ENCODE peak calls at places on chromosomes 1 and 21, in five cellular contexts. A, Y, V, B and W are unnamed samples.

GRCh38 chr21:28325618-28326017 is 667.1 kb downstream of the LTN1 start:
- DNase-seq in Y (no peak), B (no peak), V (peak; percentile 0), A (no peak), W (no peak)

GRCh38 chr21:46229133-46229922 is 754 bp upstream of the LSS start:
- DNase-seq in Y (no peak), B (peak; percentile 80), A (peak; percentile 83), V (no peak), W (peak; percentile 70)

GRCh38 chr1:226420328-226420727 is 12.4 kb upstream of the PARP1 start:
- DNase-seq in B (no peak), V (no peak), Y (no peak), A (no peak), W (no peak)

GRCh38 chr1:172642970-172643369 is 15.9 kb upstream of the FASLG start:
- DNase-seq in B (no peak), Y (no peak), A (peak; percentile 72), V (no peak), W (no peak)

GRCh38 chr1:22277662-22278061 is 134.8 kb upstream of the WNT4 start:
- DNase-seq in Y (no peak), A (no peak), B (no peak), V (no peak), W (no peak)

GRCh38 chr1:15919316-15919715 is 56.6 kb downstream of the ZBTB17 start:
- DNase-seq in A (no peak), V (peak; percentile 64), B (no peak), Y (peak; percentile 83), W (no peak)

GRCh38 chr1:1778827-1779675 is 781 bp upstream of the NADK start:
- DNase-seq in A (peak; percentile 24), B (peak; percentile 96), Y (peak; percentile 88), V (no peak), W (peak; percentile 80)

GRCh38 chr1:89545264-89546038 is 20.8 kb downstream of the LRRC8B start:
- DNase-seq in A (no peak), V (peak; percentile 10), Y (peak; percentile 26), B (no peak), W (no peak)

GRCh38 chr1:24717867-24718650 is 27.2 kb upstream of the CLIC4 start:
- DNase-seq in Y (no peak), A (no peak), B (no peak), V (no peak), W (no peak)

GRCh38 chr21:39055167-39055767 is 128.0 kb downstream of the PSMG1 start:
- DNase-seq in Y (no peak), B (no peak), V (no peak), A (peak; percentile 10), W (no peak)

GRCh38 chr21:42081138-42081537 is 10.0 kb downstream of the UMODL1 start:
- DNase-seq in Y (no peak), A (no peak), B (no peak), V (no peak), W (no peak)

GRCh38 chr1:3409737-3410434 is 44.6 kb upstream of the ARHGEF16 start:
- DNase-seq in Y (no peak), V (peak; percentile 24), A (no peak), B (no peak), W (no peak)

GRCh38 chr21:44711327-44712202 is at the start of gene TSPEAR:
- DNase-seq in V (no peak), B (no peak), Y (no peak), A (peak; percentile 73), W (no peak)